ENCODE peak calls at places on chromosome 5, in seven cellular contexts. S is MM.1S; A is heart right ventricle; O is tibial artery; I is A673; U is ascending aorta; X is naive thymus-derived CD4-positive, alpha-beta T cell. G is an unnamed sample. For H3K27me3 and H3K36me3, the result is how much of the 10 kb centered on the place peaks cover.

GRCh38 chr5:27010646-27011045 is 27.7 kb downstream of the CDH9 start:
- DNase-seq in I (no peak), X (no peak), O (no peak), A (no peak), U (no peak), S (no peak), G (no peak)

GRCh38 chr5:1176473-1177391 is 24.7 kb upstream of the SLC6A19 start:
- DNase-seq in A (no peak), U (no peak), I (peak), O (no peak), S (no peak), X (no peak), G (no peak)

GRCh38 chr5:119410448-119411170 is 41.7 kb upstream of the HSD17B4 start:
- DNase-seq in I (no peak), U (no peak), X (no peak), S (no peak), O (no peak), A (no peak), G (no peak)

GRCh38 chr5:60026174-60026573 is 132.6 kb upstream of the PDE4D start:
- DNase-seq in X (no peak), I (no peak), S (no peak), O (no peak), A (no peak), U (no peak), G (no peak)

GRCh38 chr5:113250341-113250953 is 184.3 kb downstream of the TSSK1B start:
- DNase-seq in S (no peak), U (no peak), X (no peak), O (no peak), A (peak), I (no peak), G (no peak)

GRCh38 chr5:57221049-57221568 is 47.2 kb downstream of the GPBP1 start:
- DNase-seq in A (peak), S (peak), U (no peak), O (no peak), I (peak), X (peak), G (peak)

GRCh38 chr5:132445640-132445923 is 45.0 kb downstream of the IRF1 start:
- DNase-seq in U (no peak), I (no peak), S (no peak), O (peak), X (no peak), A (no peak), G (no peak)

GRCh38 chr5:27854243-27854852 is 816.0 kb upstream of the CDH9 start:
- DNase-seq in U (no peak), S (no peak), I (no peak), O (no peak), X (no peak), A (no peak), G (no peak)

GRCh38 chr5:56175465-56175864 is 57.7 kb downstream of the ANKRD55 start:
- DNase-seq in U (no peak), S (no peak), O (no peak), A (peak), X (no peak), I (peak), G (no peak)

GRCh38 chr5:148418511-148418910 is 34.8 kb downstream of the FBXO38 start:
- DNase-seq in I (no peak), X (no peak), A (no peak), O (no peak), U (no peak), S (no peak), G (no peak)

DNA sequence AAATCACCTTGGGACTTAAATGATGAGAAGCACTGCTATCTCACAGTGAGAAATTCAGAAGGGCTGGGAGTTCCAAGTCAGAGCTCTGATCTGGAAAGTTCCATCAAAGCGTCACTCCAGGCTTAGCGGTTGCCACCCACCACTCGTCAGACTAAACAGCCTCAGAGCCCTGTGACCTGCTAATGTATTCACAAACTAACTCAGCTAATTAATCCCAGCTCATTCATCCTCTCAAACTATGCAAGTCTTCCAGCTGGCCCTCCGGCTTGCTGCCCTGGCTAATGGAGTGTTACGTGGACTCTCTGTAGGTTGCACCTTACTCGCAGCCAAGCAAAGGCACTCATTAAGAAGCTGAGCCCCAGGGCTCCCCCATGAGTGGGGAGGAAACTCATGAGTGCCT is 82.2 kb upstream of the GABRP start:
- DNase-seq in X (no peak), O (no peak), I (peak), A (no peak), U (no peak), S (no peak), G (no peak)
- H3K27me3 ChIP-seq in X (under half), O (under half), I (under half), A (under half), U (under half), S (under half), G (under half)

DNA sequence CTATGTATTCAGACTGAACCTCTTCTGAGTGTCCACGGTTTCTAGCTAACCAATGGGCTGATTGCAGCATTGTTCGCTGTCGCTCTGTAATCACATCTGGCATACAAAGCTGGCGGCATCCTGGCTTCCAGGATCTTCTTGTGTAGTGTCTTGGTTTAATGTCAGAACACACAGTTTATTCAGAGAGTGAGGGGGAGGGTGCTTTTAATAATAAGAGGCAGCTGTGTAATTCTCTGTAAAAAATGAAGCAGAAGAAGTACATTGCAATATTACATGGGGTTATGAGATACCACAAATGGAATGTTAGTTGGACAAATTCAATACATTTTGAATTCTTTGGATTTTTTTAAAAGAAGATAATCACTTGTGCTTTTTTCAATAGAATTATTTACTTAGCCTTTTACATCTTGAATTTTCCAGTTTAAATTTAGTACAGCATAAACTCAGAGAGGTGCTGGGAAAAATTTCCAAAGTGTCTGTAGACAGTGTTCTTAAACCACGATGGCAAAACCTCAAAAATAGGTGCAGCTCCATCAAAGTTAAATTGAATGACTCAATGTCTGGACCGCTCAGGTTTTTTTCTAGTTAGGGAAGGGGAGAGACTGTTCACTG is 206.0 kb downstream of the PCSK1 start:
- DNase-seq in O (no peak), X (no peak), U (no peak), S (no peak), I (peak), A (no peak), G (no peak)
- H3K4me3 ChIP-seq in O (peak), X (no peak), U (peak), S (no peak), I (no peak), A (no peak), G (no peak)

DNA sequence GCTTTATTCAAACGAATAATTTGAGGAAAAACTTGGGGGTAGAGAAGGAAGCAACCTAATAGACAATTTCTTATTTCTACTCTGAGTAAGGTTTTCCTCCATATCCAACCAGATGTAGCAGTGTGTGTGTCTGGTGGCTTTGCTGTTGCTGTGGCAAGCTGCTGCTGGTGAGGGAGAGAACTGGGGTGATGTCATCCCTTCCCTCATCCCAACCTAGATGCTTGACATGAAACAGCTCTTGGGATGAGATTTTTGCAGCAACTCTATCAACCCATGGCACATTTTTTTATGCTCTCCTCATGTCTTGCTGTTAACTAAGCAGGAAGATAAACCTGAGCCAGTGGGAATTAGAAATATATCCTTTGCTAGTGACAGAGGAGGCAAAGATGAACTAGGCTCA is 135.8 kb downstream of the PCSK1 start:
- DNase-seq in I (no peak), X (no peak), S (no peak), O (no peak), A (peak), U (no peak), G (no peak)
- H3K36me3 ChIP-seq in I (under half), X (under half), S (under half), O (under half), A (under half), U (under half), G (under half)

DNA sequence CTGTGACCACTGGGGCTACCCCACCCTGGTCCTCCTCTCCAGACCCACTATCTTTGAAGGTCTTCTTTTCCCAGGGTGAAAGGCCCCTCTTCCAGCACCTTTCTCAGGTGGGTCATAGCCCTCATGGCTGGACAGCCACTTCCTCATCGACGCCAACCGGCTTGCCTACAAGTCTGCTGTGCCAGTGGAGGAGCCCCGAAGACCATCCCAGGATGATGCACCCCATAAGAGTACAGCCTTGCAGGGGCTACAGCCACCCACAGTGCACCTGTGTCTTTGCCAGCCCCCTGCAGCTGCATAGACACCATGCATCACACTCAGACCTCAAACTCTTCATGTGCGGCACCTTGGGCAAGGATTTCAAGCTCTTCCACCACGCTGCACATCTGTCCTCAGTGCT is 173.3 kb downstream of the SLF1 start:
- DNase-seq in A (no peak), X (no peak), U (no peak), I (no peak), S (no peak), O (no peak), G (peak)
- H3K27me3 ChIP-seq in A (under half), X (under half), U (under half), I (under half), S (under half), O (under half), G (under half)

DNA sequence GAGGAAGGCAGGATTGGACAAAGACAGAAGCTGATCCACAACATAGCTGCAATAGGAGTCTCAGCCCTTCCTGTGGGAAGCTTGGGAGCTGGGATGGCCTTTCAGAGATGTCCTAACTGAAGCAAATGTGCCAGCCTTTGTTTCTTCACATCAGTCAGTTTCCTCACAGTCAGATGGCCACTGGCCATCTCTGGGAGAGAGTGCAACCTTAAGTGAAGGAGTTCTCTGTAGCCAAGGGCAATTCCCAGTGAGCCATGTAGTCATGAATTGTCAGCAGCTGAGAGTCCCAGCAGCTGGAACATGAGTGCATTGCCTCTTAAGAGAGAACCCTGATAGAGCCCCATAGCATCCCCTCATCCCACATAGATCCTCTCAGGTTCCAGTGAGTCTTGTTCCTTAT is 89.1 kb upstream of the LIFR start:
- DNase-seq in S (no peak), A (peak), X (no peak), U (no peak), O (no peak), I (no peak), G (no peak)
- H3K4me3 ChIP-seq in S (no peak), A (no peak), X (no peak), U (no peak), O (no peak), I (no peak), G (no peak)

DNA sequence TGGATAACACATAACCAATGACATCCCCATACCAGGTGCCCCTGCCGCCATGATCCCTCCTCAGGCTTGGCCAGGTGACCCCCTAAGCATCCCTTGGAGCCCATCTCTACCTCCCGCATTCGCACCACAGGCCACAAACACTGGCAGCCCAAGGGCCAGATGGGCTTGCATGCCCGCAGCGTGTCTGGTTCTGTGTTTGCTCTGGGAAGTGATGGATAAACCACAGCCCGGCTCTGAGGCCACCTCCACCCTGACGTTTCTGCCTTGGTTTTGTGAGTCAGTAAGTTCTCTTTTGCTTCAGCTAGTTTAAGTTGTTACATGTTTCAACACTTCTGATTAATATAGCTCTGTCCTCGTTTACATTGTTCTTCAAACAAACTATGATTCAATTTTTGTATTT is 172.4 kb upstream of the PHYKPL start:
- DNase-seq in O (no peak), S (no peak), X (no peak), U (no peak), A (no peak), I (no peak), G (no peak)
- H3K36me3 ChIP-seq in O (under half), S (under half), X (under half), U (under half), A (under half), I (under half), G (under half)